ENCODE peak calls at places on chromosomes 16 and 17, in nine cellular contexts. One of them, this sample, is unnamed.
A peak's percentile ranks its signal among the peaks of the same experiment; 100 is the strongest.

GRCh38 chr17:17445925-17446665 is 30.7 kb upstream of the MED9 start:
- DNase-seq in stomach: peak; percentile 83
- DNase-seq in ovary: no peak
- DNase-seq in A549: peak; percentile 98
- DNase-seq in spleen: no peak
- DNase-seq in IMR-90: peak; percentile 96
- DNase-seq in sigmoid colon: no peak
- DNase-seq in body of pancreas: peak; percentile 66
- DNase-seq in transverse colon: peak; percentile 51
- DNase-seq in this sample: no peak

GRCh38 chr16:81548551-81548900 is 103.9 kb downstream of the CMIP start:
- DNase-seq in sigmoid colon: no peak
- DNase-seq in body of pancreas: no peak
- DNase-seq in transverse colon: no peak
- DNase-seq in ovary: no peak
- DNase-seq in stomach: no peak
- DNase-seq in IMR-90: no peak
- DNase-seq in spleen: no peak
- DNase-seq in A549: no peak
- DNase-seq in this sample: no peak

GRCh38 chr17:46797131-46797530 is 21.4 kb downstream of the WNT3 start:
- DNase-seq in A549: no peak
- DNase-seq in stomach: no peak
- DNase-seq in transverse colon: no peak
- DNase-seq in ovary: no peak
- DNase-seq in IMR-90: no peak
- DNase-seq in spleen: no peak
- DNase-seq in sigmoid colon: no peak
- DNase-seq in body of pancreas: no peak
- DNase-seq in this sample: no peak

GRCh38 chr17:58734040-58734439 is 21.6 kb upstream of the PPM1E start:
- DNase-seq in stomach: no peak
- DNase-seq in A549: no peak
- DNase-seq in sigmoid colon: no peak
- DNase-seq in IMR-90: no peak
- DNase-seq in ovary: no peak
- DNase-seq in spleen: no peak
- DNase-seq in transverse colon: no peak
- DNase-seq in body of pancreas: no peak
- DNase-seq in this sample: no peak

GRCh38 chr16:30358990-30359870 is 4.1 kb upstream of the CD2BP2 start:
- DNase-seq in transverse colon: no peak
- DNase-seq in IMR-90: no peak
- DNase-seq in body of pancreas: no peak
- DNase-seq in stomach: no peak
- DNase-seq in ovary: no peak
- DNase-seq in sigmoid colon: peak; percentile 61
- DNase-seq in spleen: peak; percentile 75
- DNase-seq in A549: no peak
- DNase-seq in this sample: no peak

GRCh38 chr17:36980281-36980761 is 31.6 kb downstream of the AATF start:
- DNase-seq in IMR-90: peak; percentile 62
- DNase-seq in stomach: no peak
- DNase-seq in ovary: no peak
- DNase-seq in transverse colon: no peak
- DNase-seq in sigmoid colon: no peak
- DNase-seq in spleen: no peak
- DNase-seq in body of pancreas: no peak
- DNase-seq in A549: no peak
- DNase-seq in this sample: no peak

GRCh38 chr16:66509576-66509975 is 40.3 kb downstream of the TK2 start:
- DNase-seq in body of pancreas: no peak
- DNase-seq in A549: no peak
- DNase-seq in ovary: peak; percentile 39
- DNase-seq in sigmoid colon: peak; percentile 56
- DNase-seq in spleen: peak; percentile 60
- DNase-seq in IMR-90: no peak
- DNase-seq in stomach: peak; percentile 18
- DNase-seq in transverse colon: no peak
- DNase-seq in this sample: no peak

GRCh38 chr16:72291121-72291520 is 119.2 kb upstream of the PMFBP1 start:
- DNase-seq in sigmoid colon: no peak
- DNase-seq in ovary: no peak
- DNase-seq in stomach: no peak
- DNase-seq in IMR-90: no peak
- DNase-seq in A549: peak; percentile 6
- DNase-seq in spleen: no peak
- DNase-seq in transverse colon: no peak
- DNase-seq in body of pancreas: no peak
- DNase-seq in this sample: no peak

GRCh38 chr16:15643453-15644305 is 725 bp upstream of the MARF1 start:
- DNase-seq in spleen: no peak
- DNase-seq in A549: peak; percentile 61
- DNase-seq in ovary: peak; percentile 44
- DNase-seq in IMR-90: peak; percentile 59
- DNase-seq in sigmoid colon: no peak
- DNase-seq in transverse colon: peak; percentile 14
- DNase-seq in body of pancreas: peak; percentile 31
- DNase-seq in stomach: no peak
- DNase-seq in this sample: peak; percentile 78

GRCh38 chr16:89344314-89344828 is 126.9 kb downstream of the ZNF778 start:
- DNase-seq in ovary: peak; percentile 43
- DNase-seq in spleen: no peak
- DNase-seq in A549: no peak
- DNase-seq in transverse colon: no peak
- DNase-seq in stomach: no peak
- DNase-seq in IMR-90: no peak
- DNase-seq in body of pancreas: no peak
- DNase-seq in sigmoid colon: no peak
- DNase-seq in this sample: no peak

GRCh38 chr17:28523876-28524275 is 17.7 kb downstream of the FOXN1 start:
- DNase-seq in spleen: no peak
- DNase-seq in transverse colon: no peak
- DNase-seq in A549: no peak
- DNase-seq in sigmoid colon: no peak
- DNase-seq in IMR-90: no peak
- DNase-seq in stomach: no peak
- DNase-seq in body of pancreas: no peak
- DNase-seq in ovary: no peak
- DNase-seq in this sample: no peak

GRCh38 chr16:69542974-69543373 is 22.8 kb upstream of the NFAT5 start:
- DNase-seq in IMR-90: peak; percentile 40
- DNase-seq in body of pancreas: no peak
- DNase-seq in ovary: no peak
- DNase-seq in stomach: no peak
- DNase-seq in sigmoid colon: no peak
- DNase-seq in transverse colon: no peak
- DNase-seq in spleen: no peak
- DNase-seq in A549: no peak
- DNase-seq in this sample: no peak

GRCh38 chr17:19915579-19915978 is 47.8 kb upstream of the ULK2 start:
- DNase-seq in ovary: no peak
- DNase-seq in body of pancreas: no peak
- DNase-seq in stomach: no peak
- DNase-seq in spleen: no peak
- DNase-seq in A549: no peak
- DNase-seq in sigmoid colon: no peak
- DNase-seq in transverse colon: no peak
- DNase-seq in IMR-90: no peak
- DNase-seq in this sample: no peak

GRCh38 chr17:50630524-50631194 is 4.0 kb upstream of the ABCC3 start:
- DNase-seq in stomach: peak; percentile 92
- DNase-seq in sigmoid colon: no peak
- DNase-seq in body of pancreas: peak; percentile 90
- DNase-seq in ovary: no peak
- DNase-seq in IMR-90: no peak
- DNase-seq in A549: peak; percentile 90
- DNase-seq in spleen: peak; percentile 81
- DNase-seq in transverse colon: peak; percentile 94
- DNase-seq in this sample: peak; percentile 48

GRCh38 chr16:49750341-49751011 is 105.4 kb downstream of the ZNF423 start:
- DNase-seq in IMR-90: no peak
- DNase-seq in transverse colon: no peak
- DNase-seq in sigmoid colon: no peak
- DNase-seq in body of pancreas: no peak
- DNase-seq in ovary: no peak
- DNase-seq in stomach: no peak
- DNase-seq in spleen: no peak
- DNase-seq in A549: no peak
- DNase-seq in this sample: no peak

GRCh38 chr17:71902931-71903506 is 217.8 kb upstream of the SOX9 start:
- DNase-seq in sigmoid colon: no peak
- DNase-seq in A549: no peak
- DNase-seq in IMR-90: peak; percentile 52
- DNase-seq in spleen: no peak
- DNase-seq in transverse colon: no peak
- DNase-seq in ovary: no peak
- DNase-seq in stomach: no peak
- DNase-seq in body of pancreas: no peak
- DNase-seq in this sample: no peak

GRCh38 chr17:81510798-81511549 is 1.6 kb downstream of the ACTG1 start:
- DNase-seq in sigmoid colon: no peak
- DNase-seq in spleen: peak; percentile 89
- DNase-seq in transverse colon: no peak
- DNase-seq in A549: no peak
- DNase-seq in ovary: no peak
- DNase-seq in IMR-90: no peak
- DNase-seq in body of pancreas: peak; percentile 44
- DNase-seq in stomach: no peak
- DNase-seq in this sample: peak; percentile 48
- TF ChIP-seq POLR2A in sigmoid colon: no peak
- TF ChIP-seq POLR2A in spleen: no peak
- TF ChIP-seq POLR2A in transverse colon: no peak
- TF ChIP-seq POLR2A in A549: peak; percentile 23
- TF ChIP-seq POLR2A in ovary: no peak
- TF ChIP-seq POLR2A in IMR-90: no peak
- TF ChIP-seq POLR2A in body of pancreas: no peak
- TF ChIP-seq POLR2A in stomach: no peak
- TF ChIP-seq POLR2A in this sample: no peak

GRCh38 chr17:76078859-76079576 is at the start of gene ZACN:
- DNase-seq in stomach: no peak
- DNase-seq in ovary: no peak
- DNase-seq in spleen: no peak
- DNase-seq in body of pancreas: no peak
- DNase-seq in IMR-90: no peak
- DNase-seq in A549: no peak
- DNase-seq in sigmoid colon: no peak
- DNase-seq in transverse colon: no peak
- DNase-seq in this sample: no peak
- TF ChIP-seq POLR2A in stomach: no peak
- TF ChIP-seq POLR2A in ovary: no peak
- TF ChIP-seq POLR2A in spleen: no peak
- TF ChIP-seq POLR2A in body of pancreas: no peak
- TF ChIP-seq POLR2A in IMR-90: no peak
- TF ChIP-seq POLR2A in A549: no peak
- TF ChIP-seq POLR2A in sigmoid colon: no peak
- TF ChIP-seq POLR2A in transverse colon: no peak
- TF ChIP-seq POLR2A in this sample: no peak

GRCh38 chr17:48728232-48729231 is at the start of gene HOXB13:
- DNase-seq in stomach: peak; percentile 37
- DNase-seq in A549: peak; percentile 86
- DNase-seq in sigmoid colon: peak; percentile 82
- DNase-seq in spleen: no peak
- DNase-seq in transverse colon: peak; percentile 73
- DNase-seq in body of pancreas: peak; percentile 44
- DNase-seq in IMR-90: peak; percentile 39
- DNase-seq in ovary: no peak
- DNase-seq in this sample: no peak
- TF ChIP-seq POLR2A in stomach: no peak
- TF ChIP-seq POLR2A in A549: peak; percentile 36
- TF ChIP-seq POLR2A in sigmoid colon: peak; percentile 46
- TF ChIP-seq POLR2A in spleen: no peak
- TF ChIP-seq POLR2A in transverse colon: peak; percentile 54
- TF ChIP-seq POLR2A in body of pancreas: no peak
- TF ChIP-seq POLR2A in IMR-90: no peak
- TF ChIP-seq POLR2A in ovary: no peak
- TF ChIP-seq POLR2A in this sample: no peak

DNA sequence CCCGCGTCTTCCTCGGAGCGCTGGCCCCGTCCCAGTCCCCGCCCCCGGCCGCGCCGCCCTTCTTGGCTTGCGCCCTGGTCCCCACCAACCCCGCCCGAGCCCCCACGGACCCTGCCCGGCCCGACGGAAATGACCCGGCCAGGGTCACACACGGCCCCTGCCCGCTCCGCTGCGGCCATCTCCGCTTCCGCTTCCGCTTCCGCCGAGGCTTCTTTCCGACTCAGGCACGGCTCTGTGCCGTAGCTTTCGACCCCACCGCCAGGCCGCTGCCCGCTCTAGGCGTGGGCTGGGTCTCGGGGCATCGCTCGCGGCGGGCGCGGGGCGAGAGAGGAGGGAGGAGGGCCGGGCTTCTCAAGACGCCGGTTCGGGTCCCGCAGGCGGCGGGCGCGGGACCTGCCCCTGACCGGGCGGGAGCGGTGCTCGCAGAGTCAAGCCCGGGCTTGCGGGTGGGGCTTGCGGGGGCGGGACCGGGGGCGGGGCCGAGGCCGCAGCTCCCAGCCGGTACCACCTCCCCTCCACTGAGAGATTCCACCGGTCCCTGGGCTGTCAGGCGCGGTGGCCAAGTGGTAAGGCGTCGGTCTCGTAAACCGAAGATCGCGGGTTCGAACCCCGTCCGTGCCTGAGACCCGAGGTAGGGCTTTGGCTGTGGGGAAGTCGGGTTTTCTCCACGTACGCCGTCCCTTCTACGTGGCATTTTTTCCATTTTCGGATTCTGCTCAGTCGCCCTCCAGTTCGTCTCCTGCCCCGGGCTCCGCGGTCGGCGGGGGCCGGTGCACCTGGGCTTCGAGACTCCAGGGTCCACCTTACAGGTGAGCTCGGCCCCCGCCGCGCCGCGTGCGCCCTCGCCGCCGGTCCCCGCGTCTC is 158.3 kb downstream of the RAB11FIP4 start:
- DNase-seq in transverse colon: peak; percentile 95
- DNase-seq in sigmoid colon: peak; percentile 96
- DNase-seq in spleen: peak; percentile 96
- DNase-seq in stomach: peak; percentile 96
- DNase-seq in ovary: peak; percentile 93
- DNase-seq in body of pancreas: peak; percentile 97
- DNase-seq in A549: peak; percentile 87
- DNase-seq in IMR-90: peak; percentile 92
- DNase-seq in this sample: peak; percentile 98
- TF ChIP-seq POLR2A in transverse colon: peak; percentile 74
- TF ChIP-seq POLR2A in sigmoid colon: peak; percentile 45
- TF ChIP-seq POLR2A in spleen: peak; percentile 20
- TF ChIP-seq POLR2A in stomach: no peak
- TF ChIP-seq POLR2A in ovary: peak; percentile 44
- TF ChIP-seq POLR2A in body of pancreas: peak; percentile 67
- TF ChIP-seq POLR2A in A549: peak; percentile 63
- TF ChIP-seq POLR2A in IMR-90: no peak
- TF ChIP-seq POLR2A in this sample: peak; percentile 53

GRCh38 chr17:7576432-7576937 is 3.0 kb upstream of the CD68 start:
- DNase-seq in stomach: no peak
- DNase-seq in spleen: no peak
- DNase-seq in A549: no peak
- DNase-seq in sigmoid colon: no peak
- DNase-seq in ovary: no peak
- DNase-seq in IMR-90: no peak
- DNase-seq in transverse colon: no peak
- DNase-seq in body of pancreas: no peak
- DNase-seq in this sample: no peak
- TF ChIP-seq POLR2A in stomach: no peak
- TF ChIP-seq POLR2A in spleen: no peak
- TF ChIP-seq POLR2A in A549: no peak
- TF ChIP-seq POLR2A in sigmoid colon: no peak
- TF ChIP-seq POLR2A in ovary: no peak
- TF ChIP-seq POLR2A in IMR-90: no peak
- TF ChIP-seq POLR2A in transverse colon: no peak
- TF ChIP-seq POLR2A in body of pancreas: no peak
- TF ChIP-seq POLR2A in this sample: peak; percentile 21

This sample was measured in erythroblast.